ENCODE peak calls at places on chromosomes 2 and 18, in five cellular contexts. N is H7; E is stimulated activated CD4-positive, alpha-beta T cell treated with anti-CD3 and anti-CD28 coated beads, Interleukin-2, amount 100 ng/mL, for 48 hours; I is mucosa of gallbladder; Z is NAMALWA. A is an unnamed sample.

GRCh38 chr2:72126186-72127100 is 21.2 kb downstream of the CYP26B1 start:
- DNase-seq in N (no peak), E (no peak), I (no peak), Z (no peak), A (no peak)

GRCh38 chr18:41569867-41570266 is 385.2 kb upstream of the PIK3C3 start:
- DNase-seq in N (no peak), E (no peak), I (no peak), Z (no peak), A (no peak)

GRCh38 chr2:161710131-161710915 is 86.1 kb downstream of the SLC4A10 start:
- DNase-seq in N (no peak), E (no peak), I (no peak), Z (no peak), A (no peak)

GRCh38 chr2:55616509-55617159 is 788 bp downstream of the PPP4R3B start:
- DNase-seq in N (peak), E (peak), I (peak), Z (peak), A (peak)

GRCh38 chr2:238100049-238100820 is at the start of gene ESPNL:
- DNase-seq in N (peak), E (no peak), I (no peak), Z (no peak), A (no peak)

GRCh38 chr2:38093503-38093902 is 17.6 kb upstream of the CYP1B1 start:
- DNase-seq in N (no peak), E (no peak), I (no peak), Z (no peak), A (no peak)

GRCh38 chr2:120831106-120831505 is 95.4 kb downstream of the GLI2 start:
- DNase-seq in N (no peak), E (no peak), I (no peak), Z (no peak), A (no peak)

GRCh38 chr2:51490576-51491234 is 458.8 kb upstream of the NRXN1 start:
- DNase-seq in N (no peak), E (no peak), I (no peak), Z (no peak), A (no peak)

GRCh38 chr18:28357785-28358401 is 181.0 kb upstream of the CDH2 start:
- DNase-seq in N (peak), E (no peak), I (no peak), Z (peak), A (no peak)

GRCh38 chr2:174635015-174635593 is 37.5 kb upstream of the WIPF1 start:
- DNase-seq in N (no peak), E (no peak), I (no peak), Z (no peak), A (no peak)

GRCh38 chr2:162477011-162477410 is 133.1 kb downstream of the GCA start:
- DNase-seq in N (no peak), E (no peak), I (no peak), Z (no peak), A (no peak)

GRCh38 chr2:37654932-37655331 is 16.5 kb downstream of the CDC42EP3 start:
- DNase-seq in N (peak), E (no peak), I (no peak), Z (peak), A (peak)

GRCh38 chr2:31764169-31764568 is 183.4 kb upstream of the SRD5A2 start:
- DNase-seq in N (no peak), E (no peak), I (no peak), Z (no peak), A (no peak)

GRCh38 chr2:12287220-12287751 is 429.4 kb upstream of the TRIB2 start:
- DNase-seq in N (no peak), E (no peak), I (no peak), Z (no peak), A (no peak)